ENCODE peak calls at places on chromosomes 4 and X, in nine cellular contexts. K, P, S, U, Y, W, F, E and M are unnamed samples.
A peak's percentile ranks its signal among the peaks of the same experiment; 100 is the strongest.

GRCh38 chrX:48974033-48974432 is 2.4 kb upstream of the KCND1 start:
- DNase-seq in K (no peak), P (no peak), S (no peak), U (no peak), Y (no peak), W (no peak), F (no peak), E (no peak), M (no peak)

GRCh38 chr4:7160439-7160838 is 31.9 kb upstream of the SORCS2 start:
- DNase-seq in K (no peak), P (no peak), S (no peak), U (no peak), Y (peak; percentile 55), W (peak; percentile 11), F (no peak), E (no peak), M (no peak)

GRCh38 chr4:113761682-113762060 is at the start of gene CAMK2D:
- DNase-seq in K (peak; percentile 72), P (peak; percentile 90), S (peak; percentile 93), U (peak; percentile 71), Y (peak; percentile 95), W (peak; percentile 67), F (peak; percentile 95), E (peak; percentile 86), M (peak; percentile 82)

GRCh38 chrX:132181364-132181763 is 37.9 kb downstream of the RAP2C start:
- DNase-seq in K (no peak), P (no peak), S (no peak), U (no peak), Y (no peak), W (no peak), F (no peak), E (no peak), M (no peak)

GRCh38 chrX:153593811-153594500 is 5.0 kb downstream of the CCNQ start:
- DNase-seq in K (no peak), P (no peak), S (no peak), U (no peak), Y (no peak), W (no peak), F (no peak), E (no peak), M (no peak)

GRCh38 chrX:102067966-102068723 is 57.3 kb upstream of the TCEAL2 start:
- DNase-seq in K (no peak), P (peak; percentile 7), S (no peak), U (no peak), Y (no peak), W (no peak), F (peak; percentile 31), E (peak; percentile 29), M (peak; percentile 5)

GRCh38 chr4:15149842-15150592 is 147.7 kb downstream of the CPEB2 start:
- DNase-seq in K (no peak), P (peak; percentile 83), S (peak; percentile 84), U (peak; percentile 23), Y (peak; percentile 90), W (peak; percentile 82), F (peak; percentile 82), E (peak; percentile 77), M (peak; percentile 26)

GRCh38 chrX:49844622-49845021 is 15.5 kb downstream of the PAGE4 start:
- DNase-seq in K (no peak), P (no peak), S (no peak), U (no peak), Y (no peak), W (no peak), F (no peak), E (no peak), M (no peak)

GRCh38 chrX:119467842-119468185 is 430 bp upstream of the SLC25A5 start:
- DNase-seq in K (no peak), P (no peak), S (no peak), U (no peak), Y (no peak), W (no peak), F (no peak), E (no peak), M (no peak)
- TF ChIP-seq CTCF in K (no peak), P (no peak), S (no peak), U (no peak), Y (no peak), W (no peak), F (no peak), E (no peak), M (no peak)

DNA sequence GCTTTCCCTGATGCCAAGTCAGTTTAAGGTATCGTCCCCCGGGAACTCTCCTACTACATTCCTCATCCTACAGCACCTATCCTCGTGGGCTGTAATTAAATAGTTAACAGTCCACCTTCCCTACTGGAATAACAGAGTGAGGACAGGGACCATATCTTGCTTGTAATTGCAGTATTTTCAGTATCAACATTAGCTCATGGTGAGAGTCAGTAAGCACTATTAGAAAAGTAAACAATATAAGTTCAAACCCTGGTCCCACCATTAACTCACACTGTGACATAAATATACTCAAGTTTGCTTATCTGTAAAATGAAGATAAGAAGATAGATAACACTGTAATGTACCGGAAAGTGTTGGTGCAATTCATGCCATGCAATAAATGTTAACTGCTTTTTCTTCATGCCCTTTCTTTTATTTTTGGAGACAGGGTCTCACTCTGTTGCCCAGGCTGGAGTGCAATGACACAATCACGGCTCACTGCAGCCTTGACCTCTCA is 61.3 kb downstream of the SH3RF1 start:
- DNase-seq in K (no peak), P (no peak), S (no peak), U (no peak), Y (no peak), W (no peak), F (no peak), E (no peak), M (no peak)
- TF ChIP-seq CTCF in K (no peak), P (no peak), S (no peak), U (no peak), Y (no peak), W (no peak), F (no peak), E (no peak), M (no peak)

GRCh38 chrX:17376381-17377046 is 1.5 kb downstream of the NHS start:
- DNase-seq in K (no peak), P (no peak), S (no peak), U (no peak), Y (peak; percentile 73), W (no peak), F (peak; percentile 34), E (no peak), M (no peak)

GRCh38 chrX:17373337-17373736 is 1.7 kb upstream of the NHS start:
- DNase-seq in K (no peak), P (no peak), S (no peak), U (no peak), Y (no peak), W (no peak), F (no peak), E (no peak), M (no peak)

GRCh38 chrX:17375361-17375630 is 296 bp downstream of the NHS start:
- DNase-seq in K (no peak), P (no peak), S (no peak), U (no peak), Y (peak; percentile 71), W (peak; percentile 49), F (no peak), E (no peak), M (no peak)

GRCh38 chrX:17375631-17376380 is 806 bp downstream of the NHS start:
- DNase-seq in K (no peak), P (peak; percentile 43), S (peak; percentile 56), U (peak; percentile 45), Y (peak; percentile 67), W (peak; percentile 42), F (peak; percentile 46), E (peak; percentile 28), M (no peak)

GRCh38 chrX:17374619-17375360 is at the start of gene NHS:
- DNase-seq in K (no peak), P (peak; percentile 83), S (peak; percentile 77), U (peak; percentile 86), Y (peak; percentile 89), W (peak; percentile 87), F (peak; percentile 83), E (peak; percentile 78), M (peak; percentile 29)
- TF ChIP-seq CTCF in K (no peak), P (peak; percentile 40), S (peak; percentile 31), U (peak; percentile 81), Y (no peak), W (peak; percentile 85), F (peak; percentile 46), E (peak; percentile 51), M (no peak)

GRCh38 chr4:135281230-135281629 is 1079.6 kb upstream of the PABPC4L start:
- DNase-seq in K (no peak), P (no peak), S (no peak), U (no peak), Y (no peak), W (no peak), F (no peak), E (no peak), M (no peak)
- TF ChIP-seq CTCF in K (no peak), P (no peak), S (no peak), U (no peak), Y (no peak), W (no peak), F (no peak), E (no peak), M (no peak)

GRCh38 chrX:150050387-150050786 is 112.1 kb upstream of the EOLA2 start:
- DNase-seq in K (no peak), P (no peak), S (no peak), U (no peak), Y (no peak), W (no peak), F (no peak), E (no peak), M (no peak)
- TF ChIP-seq CTCF in K (no peak), P (no peak), S (no peak), U (no peak), Y (no peak), W (peak; percentile 38), F (no peak), E (no peak), M (no peak)

GRCh38 chrX:119292445-119292844 is 56.4 kb downstream of the PGRMC1 start:
- DNase-seq in K (no peak), P (no peak), S (no peak), U (no peak), Y (no peak), W (no peak), F (no peak), E (no peak), M (no peak)
- TF ChIP-seq CTCF in K (no peak), P (no peak), S (no peak), U (no peak), Y (no peak), W (peak; percentile 20), F (no peak), E (peak; percentile 18), M (no peak)

DNA sequence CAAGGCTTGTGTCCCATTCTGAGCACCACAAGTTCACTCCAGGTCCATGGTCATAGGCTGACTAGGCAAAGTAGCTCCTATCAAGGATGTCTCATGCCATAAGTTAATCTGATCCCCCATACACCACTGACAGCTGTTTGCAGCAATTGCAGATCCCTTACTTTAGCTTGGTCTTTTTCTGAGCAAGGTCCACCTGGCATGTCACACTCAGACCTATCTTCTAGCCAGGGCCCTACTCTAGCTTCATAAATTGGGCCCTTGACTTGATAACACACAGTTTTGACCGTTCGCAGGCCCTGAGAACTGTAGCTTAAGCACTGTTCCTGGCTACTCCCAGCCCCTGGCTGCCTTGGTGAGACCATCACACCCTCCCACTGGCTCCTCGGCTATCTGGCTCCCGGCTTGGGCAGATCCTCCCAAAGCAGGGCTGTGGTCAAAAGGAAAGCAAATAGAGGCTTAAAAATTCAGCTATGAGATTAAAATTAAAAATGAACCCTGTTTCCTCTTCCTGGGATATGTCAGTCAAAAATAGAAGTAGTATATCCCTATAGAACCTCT is 427.4 kb downstream of the RAB28 start:
- DNase-seq in K (no peak), P (no peak), S (no peak), U (no peak), Y (no peak), W (no peak), F (no peak), E (no peak), M (no peak)
- TF ChIP-seq CTCF in K (no peak), P (no peak), S (no peak), U (no peak), Y (no peak), W (no peak), F (no peak), E (no peak), M (no peak)